ENCODE peak calls at places on chromosomes 11 and 22, in five cellular contexts. O, A, I, Y and G are unnamed samples.

GRCh38 chr11:102716527-102716926 is 8.2 kb downstream of the MMP8 start:
- DNase-seq in I (no peak), A (no peak), Y (no peak), O (no peak), G (no peak)

GRCh38 chr11:113593698-113594308 is 112.3 kb downstream of the TMPRSS5 start:
- DNase-seq in Y (no peak), A (no peak), I (no peak), O (no peak), G (no peak)

GRCh38 chr11:25776238-25776637 is 555.7 kb upstream of the ANO3 start:
- DNase-seq in I (no peak), O (no peak), A (no peak), Y (no peak), G (no peak)

GRCh38 chr11:128407962-128408361 is 179.4 kb downstream of the ETS1 start:
- DNase-seq in Y (no peak), A (no peak), O (no peak), I (no peak), G (no peak)

GRCh38 chr22:39738746-39739145 is 154.8 kb downstream of the ENTHD1 start:
- DNase-seq in O (no peak), A (no peak), I (no peak), Y (no peak), G (no peak)

GRCh38 chr11:133946541-133947297 is 10.0 kb downstream of the IGSF9B start:
- DNase-seq in A (no peak), I (no peak), Y (no peak), O (no peak), G (no peak)

GRCh38 chr11:103085758-103086365 is 6.1 kb downstream of the DCUN1D5 start:
- DNase-seq in A (no peak), I (no peak), O (no peak), Y (no peak), G (no peak)

GRCh38 chr22:44550666-44551491 is 52.8 kb upstream of the RTL6 start:
- DNase-seq in O (peak; percentile 41), Y (peak; percentile 17), I (no peak), A (no peak), G (no peak)

GRCh38 chr11:32305460-32305859 is 129.9 kb downstream of the WT1 start:
- DNase-seq in Y (no peak), O (no peak), I (no peak), A (no peak), G (no peak)

GRCh38 chr11:118640332-118641154 is 33.1 kb downstream of the PHLDB1 start:
- DNase-seq in A (no peak), I (no peak), Y (no peak), O (no peak), G (no peak)

GRCh38 chr22:21047035-21047661 is 1.4 kb downstream of the LRRC74B start:
- DNase-seq in Y (no peak), A (no peak), O (no peak), I (no peak), G (no peak)

GRCh38 chr22:31080848-31081649 is at the start of gene SMTN:
- DNase-seq in Y (peak; percentile 94), I (peak; percentile 94), O (no peak), A (peak; percentile 87), G (no peak)

GRCh38 chr22:24758164-24758799 is 16.2 kb downstream of the PIWIL3 start:
- DNase-seq in I (no peak), O (no peak), Y (peak; percentile 63), A (peak; percentile 53), G (no peak)

GRCh38 chr11:71466358-71466757 is 13.4 kb downstream of the NADSYN1 start:
- DNase-seq in I (no peak), Y (no peak), O (no peak), A (no peak), G (no peak)

GRCh38 chr11:112357488-112357887 is 96.8 kb upstream of the PLET1 start:
- DNase-seq in O (no peak), Y (no peak), I (no peak), A (no peak), G (no peak)

GRCh38 chr11:66336234-66337102 is at the start of gene RIN1:
- DNase-seq in I (peak; percentile 84), A (no peak), Y (peak; percentile 60), O (peak; percentile 90), G (no peak)

GRCh38 chr11:111762981-111763643 is 3.1 kb downstream of the PPP2R1B start:
- DNase-seq in Y (no peak), O (no peak), A (no peak), I (no peak), G (no peak)

GRCh38 chr11:18364495-18365047 is 29.8 kb upstream of the LDHA start:
- DNase-seq in A (no peak), Y (no peak), O (no peak), I (no peak), G (no peak)

GRCh38 chr22:39661842-39662676 is 91.5 kb downstream of the CACNA1I start:
- DNase-seq in Y (no peak), I (peak; percentile 98), O (no peak), A (peak; percentile 76), G (no peak)

GRCh38 chr22:27405672-27406388 is 395.7 kb downstream of the MN1 start:
- DNase-seq in A (no peak), O (no peak), Y (peak; percentile 75), I (peak; percentile 79), G (no peak)

GRCh38 chr11:67119577-67120391 is 721 bp downstream of the KDM2A start:
- DNase-seq in I (no peak), Y (peak; percentile 56), O (no peak), A (peak; percentile 12), G (no peak)

GRCh38 chr11:69825037-69825834 is 6.0 kb upstream of the FGF3 start:
- DNase-seq in Y (no peak), I (no peak), A (no peak), O (no peak), G (no peak)

GRCh38 chr11:121352301-121352891 is 59.8 kb downstream of the SC5D start:
- DNase-seq in A (no peak), I (no peak), O (no peak), Y (no peak), G (no peak)

GRCh38 chr22:23156286-23156685 is 11.0 kb downstream of the RAB36 start:
- DNase-seq in I (peak; percentile 70), O (no peak), Y (no peak), A (no peak), G (no peak)

GRCh38 chr11:9385288-9385902 is 943 bp downstream of the IPO7 start:
- DNase-seq in Y (no peak), I (peak; percentile 42), A (no peak), O (no peak), G (no peak)

GRCh38 chr11:111585371-111585770 is 16.9 kb upstream of the SIK2 start:
- DNase-seq in Y (no peak), I (no peak), O (no peak), A (no peak), G (no peak)

GRCh38 chr11:86608251-86608799 is 64.1 kb downstream of the ME3 start:
- DNase-seq in O (no peak), A (peak; percentile 11), Y (peak; percentile 56), I (peak; percentile 64), G (no peak)

GRCh38 chr11:45384016-45384415 is 97.9 kb upstream of the SYT13 start:
- DNase-seq in O (no peak), I (no peak), A (no peak), Y (no peak), G (no peak)

GRCh38 chr22:29454186-29454745 is 15.9 kb downstream of the RFPL1 start:
- DNase-seq in I (no peak), O (no peak), Y (no peak), A (no peak), G (no peak)

GRCh38 chr22:36294801-36295200 is 41.9 kb downstream of the APOL1 start:
- DNase-seq in A (no peak), I (no peak), Y (no peak), O (no peak), G (no peak)

GRCh38 chr11:44861829-44862545 is 88.7 kb downstream of the TP53I11 start:
- DNase-seq in Y (no peak), A (peak; percentile 79), I (peak; percentile 83), O (peak; percentile 87), G (peak; percentile 77)

GRCh38 chr11:124536520-124536919 is 6.9 kb downstream of the OR8B12 start:
- DNase-seq in A (no peak), Y (no peak), I (peak; percentile 93), O (peak; percentile 29), G (peak; percentile 77)

GRCh38 chr11:101618691-101619090 is 34.9 kb upstream of the TRPC6 start:
- DNase-seq in O (peak; percentile 93), Y (no peak), A (no peak), I (no peak), G (no peak)